ENCODE peak calls at places on chromosomes 11 and 22, in five cellular contexts. W is NCI-H69; G is lower lobe of right lung; M is SW480; O is stimulated activated CD4-positive, alpha-beta T cell treated with anti-CD3 and anti-CD28 coated beads, TNF-alpha, amount 100 ng/mL, for 4 hours. R is an unnamed sample.

GRCh38 chr11:19869466-19869865 is 156.8 kb downstream of the NAV2 start:
- DNase-seq in W (peak; percentile 80), G (no peak), M (no peak), O (no peak), R (no peak)

GRCh38 chr11:119370486-119371046 is 10.9 kb downstream of the USP2 start:
- DNase-seq in W (no peak), G (no peak), M (no peak), O (no peak), R (peak; percentile 34)

GRCh38 chr11:10584071-10584501 is 15.6 kb upstream of the LYVE1 start:
- DNase-seq in W (no peak), G (no peak), M (no peak), O (no peak), R (no peak)

GRCh38 chr22:29702025-29702930 is 17.5 kb upstream of the CABP7 start:
- DNase-seq in W (peak; percentile 95), G (no peak), M (no peak), O (no peak), R (peak; percentile 51)

GRCh38 chr11:17972987-17973386 is 39.9 kb downstream of the SERGEF start:
- DNase-seq in W (peak; percentile 67), G (no peak), M (peak; percentile 27), O (no peak), R (peak; percentile 17)

GRCh38 chr11:15826008-15826650 is 530.2 kb downstream of the SOX6 start:
- DNase-seq in W (no peak), G (no peak), M (no peak), O (no peak), R (no peak)

GRCh38 chr22:33652596-33652995 is 267.7 kb downstream of the LARGE1 start:
- DNase-seq in W (no peak), G (no peak), M (peak; percentile 77), O (no peak), R (peak; percentile 17)

GRCh38 chr22:19035474-19036228 is 86.6 kb downstream of the DGCR2 start:
- DNase-seq in W (peak; percentile 50), G (peak; percentile 43), M (no peak), O (no peak), R (peak; percentile 22)

GRCh38 chr11:13152736-13153541 is 124.7 kb upstream of the BMAL1 start:
- DNase-seq in W (peak; percentile 52), G (no peak), M (peak; percentile 34), O (no peak), R (peak; percentile 82)

GRCh38 chr11:105969756-105970155 is 52.3 kb downstream of the MSANTD4 start:
- DNase-seq in W (no peak), G (no peak), M (no peak), O (no peak), R (no peak)

GRCh38 chr11:111582163-111582562 is 20.1 kb upstream of the SIK2 start:
- DNase-seq in W (peak; percentile 46), G (no peak), M (no peak), O (no peak), R (no peak)

GRCh38 chr11:67663515-67664212 is 10.8 kb downstream of the ALDH3B2 start:
- DNase-seq in W (no peak), G (no peak), M (no peak), O (no peak), R (no peak)

GRCh38 chr11:76657139-76657823 is 13.3 kb downstream of the LRRC32 start:
- DNase-seq in W (no peak), G (peak; percentile 21), M (no peak), O (no peak), R (no peak)

GRCh38 chr11:2890466-2891241 is 5.1 kb upstream of the CDKN1C start:
- DNase-seq in W (peak; percentile 39), G (peak; percentile 81), M (no peak), O (no peak), R (no peak)

GRCh38 chr22:29167032-29167911 is 38.4 kb upstream of the EMID1 start:
- DNase-seq in W (no peak), G (no peak), M (peak; percentile 7), O (no peak), R (no peak)

GRCh38 chr22:41446639-41447434 is at the start of gene TOB2:
- DNase-seq in W (peak; percentile 99), G (peak; percentile 96), M (peak; percentile 94), O (peak; percentile 90), R (peak; percentile 92)

GRCh38 chr11:13216019-13217006 is 61.3 kb upstream of the BMAL1 start:
- DNase-seq in W (peak; percentile 59), G (no peak), M (peak; percentile 98), O (no peak), R (no peak)

GRCh38 chr22:46113910-46114517 is 36.3 kb upstream of the PPARA start:
- DNase-seq in W (no peak), G (no peak), M (no peak), O (no peak), R (no peak)

GRCh38 chr22:48098243-48098935 is 1335.9 kb downstream of the TBC1D22A start:
- DNase-seq in W (no peak), G (no peak), M (peak; percentile 60), O (no peak), R (no peak)

GRCh38 chr11:46347637-46348311 is 511 bp downstream of the DGKZ start:
- DNase-seq in W (peak; percentile 50), G (no peak), M (no peak), O (no peak), R (peak; percentile 34)

GRCh38 chr22:28112548-28113043 is 193.5 kb upstream of the PITPNB start:
- DNase-seq in W (peak; percentile 60), G (peak; percentile 52), M (peak; percentile 52), O (no peak), R (peak; percentile 71)

GRCh38 chr11:25733777-25734176 is 598.2 kb upstream of the ANO3 start:
- DNase-seq in W (no peak), G (no peak), M (no peak), O (no peak), R (peak; percentile 57)

GRCh38 chr11:88414385-88414861 is 76.9 kb upstream of the CTSC start:
- DNase-seq in W (peak; percentile 97), G (no peak), M (no peak), O (no peak), R (peak; percentile 77)

GRCh38 chr11:119617343-119617713 is 111.7 kb downstream of the NECTIN1 start:
- DNase-seq in W (peak; percentile 28), G (no peak), M (no peak), O (no peak), R (no peak)

GRCh38 chr11:64649304-64649703 is 58.3 kb downstream of the SLC22A12 start:
- DNase-seq in W (peak; percentile 48), G (no peak), M (no peak), O (no peak), R (no peak)

GRCh38 chr11:125357551-125357950 is 138.5 kb downstream of the FEZ1 start:
- DNase-seq in W (no peak), G (no peak), M (no peak), O (no peak), R (no peak)

GRCh38 chr22:50676211-50676636 is 3.6 kb downstream of the SHANK3 start:
- DNase-seq in W (no peak), G (no peak), M (no peak), O (no peak), R (no peak)

GRCh38 chr22:19691721-19692341 is 22.5 kb upstream of the SEPTIN5 start:
- DNase-seq in W (no peak), G (no peak), M (peak; percentile 50), O (no peak), R (peak; percentile 90)

GRCh38 chr11:65445604-65446445 is 23.2 kb downstream of the NEAT1 start:
- DNase-seq in W (no peak), G (no peak), M (peak; percentile 16), O (no peak), R (peak; percentile 10)

GRCh38 chr11:21343204-21343603 is 673.8 kb downstream of the NELL1 start:
- DNase-seq in W (peak; percentile 25), G (no peak), M (no peak), O (no peak), R (no peak)

GRCh38 chr11:10349806-10350205 is 44.9 kb downstream of the ADM start:
- DNase-seq in W (peak; percentile 76), G (no peak), M (no peak), O (no peak), R (no peak)

GRCh38 chr22:44975444-44976262 is 34.2 kb downstream of the PHF21B start:
- DNase-seq in W (peak; percentile 61), G (peak; percentile 84), M (peak; percentile 62), O (no peak), R (peak; percentile 74)

GRCh38 chr11:114162719-114163123 is 103.2 kb downstream of the ZBTB16 start:
- DNase-seq in W (peak; percentile 95), G (peak; percentile 76), M (peak; percentile 57), O (no peak), R (peak; percentile 23)

R was measured in HT-29.